ENCODE peak calls at places on chromosomes 7 and 10, in five cellular contexts. N is NB4, E is A549, G is IMR-90, F is H1. M is an unnamed sample.

GRCh38 chr7:105849122-105849855 is 27.1 kb downstream of the ATXN7L1 start:
- DNase-seq in N (peak; percentile 22), E (no peak), G (no peak), F (no peak), M (no peak)

GRCh38 chr7:45211066-45211465 is 53.5 kb downstream of the RAMP3 start:
- DNase-seq in N (no peak), E (no peak), G (no peak), F (no peak), M (no peak)

GRCh38 chr10:64762861-64763260 is 1241.7 kb downstream of the REEP3 start:
- DNase-seq in N (no peak), E (no peak), G (no peak), F (no peak), M (no peak)

GRCh38 chr7:22468609-22469008 is 31.4 kb downstream of the STEAP1B start:
- DNase-seq in N (no peak), E (no peak), G (no peak), F (no peak), M (no peak)

GRCh38 chr7:48680996-48681395 is 243.4 kb upstream of the CDC14C start:
- DNase-seq in N (no peak), E (no peak), G (no peak), F (no peak), M (no peak)

GRCh38 chr10:19828278-19829049 is 12.2 kb downstream of the PLXDC2 start:
- DNase-seq in N (no peak), E (no peak), G (no peak), F (no peak), M (no peak)

GRCh38 chr10:66202101-66202500 is 723.7 kb upstream of the LRRTM3 start:
- DNase-seq in N (no peak), E (no peak), G (no peak), F (no peak), M (no peak)

GRCh38 chr7:137871173-137871915 is 24.6 kb upstream of the DGKI start:
- DNase-seq in N (no peak), E (no peak), G (no peak), F (no peak), M (no peak)

GRCh38 chr7:17040701-17041100 is 158.9 kb upstream of the AGR3 start:
- DNase-seq in N (no peak), E (no peak), G (no peak), F (no peak), M (no peak)

GRCh38 chr10:110500515-110500905 is 2.8 kb downstream of the DUSP5 start:
- DNase-seq in N (no peak), E (no peak), G (peak; percentile 81), F (no peak), M (no peak)

GRCh38 chr7:2953588-2954407 is 89.9 kb downstream of the CARD11 start:
- DNase-seq in N (peak; percentile 41), E (no peak), G (no peak), F (no peak), M (no peak)

GRCh38 chr10:118045842-118046490 is 775 bp downstream of the RAB11FIP2 start:
- DNase-seq in N (peak; percentile 58), E (peak; percentile 16), G (peak; percentile 29), F (peak; percentile 75), M (peak; percentile 58)

GRCh38 chr10:16916496-16916895 is 99.3 kb upstream of the RSU1 start:
- DNase-seq in N (no peak), E (no peak), G (no peak), F (no peak), M (no peak)

GRCh38 chr10:110556993-110557601 is 10.4 kb upstream of the SMC3 start:
- DNase-seq in N (peak; percentile 77), E (peak; percentile 74), G (peak; percentile 62), F (peak; percentile 70), M (peak; percentile 60)

GRCh38 chr10:52540479-52540984 is 226.5 kb downstream of the DKK1 start:
- DNase-seq in N (no peak), E (no peak), G (no peak), F (no peak), M (no peak)

GRCh38 chr10:86169506-86170254 is 196.9 kb downstream of the GRID1 start:
- DNase-seq in N (peak; percentile 65), E (no peak), G (no peak), F (no peak), M (no peak)

GRCh38 chr7:99728615-99729014 is 6.4 kb downstream of the CYP3A7 start:
- DNase-seq in N (no peak), E (no peak), G (no peak), F (no peak), M (no peak)

GRCh38 chr7:99631311-99632109 is 14.8 kb downstream of the ZSCAN25 start:
- DNase-seq in N (peak; percentile 53), E (peak; percentile 48), G (peak; percentile 13), F (no peak), M (peak; percentile 61)

DNA sequence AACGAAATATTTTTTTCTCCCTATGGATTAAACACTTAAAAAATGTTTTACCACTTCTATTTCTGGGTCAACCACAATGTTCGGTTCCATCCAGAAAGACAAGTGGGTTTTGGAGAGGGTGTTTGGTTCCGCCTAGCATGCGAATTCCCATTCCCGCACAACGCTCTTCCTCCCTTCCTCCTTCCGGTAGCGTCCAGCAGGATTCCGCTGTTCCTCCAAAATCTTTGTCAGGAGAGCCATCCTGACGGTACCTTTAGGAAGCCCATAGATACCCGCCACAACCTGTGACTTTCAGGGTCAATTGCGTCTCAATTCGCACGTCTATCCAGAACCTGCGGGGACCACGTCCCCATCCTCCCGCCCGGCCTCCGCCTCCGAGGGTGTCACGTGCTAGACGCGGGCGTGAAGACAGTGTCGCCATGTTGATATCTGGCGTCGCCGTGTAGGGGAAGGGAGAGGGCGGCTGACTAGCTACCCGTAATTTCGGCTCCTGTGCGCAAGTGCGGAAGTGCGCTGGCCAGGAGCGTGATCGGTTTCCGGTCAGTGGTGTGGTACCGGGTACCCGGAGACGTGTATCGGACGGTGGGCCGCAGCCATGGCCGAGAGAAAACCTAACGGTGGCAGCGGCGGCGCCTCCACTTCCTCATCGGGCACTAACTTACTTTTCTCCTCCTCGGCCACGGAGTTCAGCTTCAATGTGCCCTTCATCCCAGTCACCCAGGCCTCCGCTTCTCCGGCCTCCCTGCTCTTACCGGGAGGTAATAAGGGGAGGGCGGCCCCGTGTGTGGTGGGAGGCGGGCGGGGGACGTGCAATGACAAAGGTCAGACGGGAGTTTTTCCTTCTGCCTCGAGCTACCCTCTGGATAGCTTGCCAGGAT is at the start of gene SEC23IP:
- DNase-seq in N (peak; percentile 97), E (peak; percentile 93), G (peak; percentile 97), F (peak; percentile 92), M (peak; percentile 98)
- TF ChIP-seq POLR2A in N (peak; percentile 92), E (peak; percentile 91), G (peak; percentile 93), F (peak; percentile 72), M (peak; percentile 7)

DNA sequence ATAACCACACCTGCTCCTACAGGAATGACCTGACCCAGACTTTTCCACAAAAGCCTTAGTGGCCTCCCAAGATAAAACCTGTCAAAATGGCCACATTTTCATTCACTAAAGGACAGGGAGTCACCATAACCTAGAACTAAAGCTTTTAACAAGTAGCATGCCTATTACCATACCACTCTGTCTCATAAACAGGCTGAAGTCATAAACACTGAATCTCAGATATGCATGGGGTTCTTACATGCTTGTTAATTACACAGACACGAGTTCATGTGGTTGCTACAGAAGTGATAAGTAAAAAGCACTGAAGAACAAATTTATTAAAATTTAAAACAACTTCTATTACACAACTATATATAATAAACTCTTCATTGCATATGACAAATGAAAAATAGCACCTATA is 56.0 kb downstream of the HIPK2 start:
- DNase-seq in N (no peak), E (no peak), G (no peak), F (no peak), M (no peak)
- H3K4me3 ChIP-seq in N (no peak overlapping the region), E (no peak overlapping the region), G (no peak overlapping the region), F (no peak overlapping the region), M (no peak overlapping the region)

DNA sequence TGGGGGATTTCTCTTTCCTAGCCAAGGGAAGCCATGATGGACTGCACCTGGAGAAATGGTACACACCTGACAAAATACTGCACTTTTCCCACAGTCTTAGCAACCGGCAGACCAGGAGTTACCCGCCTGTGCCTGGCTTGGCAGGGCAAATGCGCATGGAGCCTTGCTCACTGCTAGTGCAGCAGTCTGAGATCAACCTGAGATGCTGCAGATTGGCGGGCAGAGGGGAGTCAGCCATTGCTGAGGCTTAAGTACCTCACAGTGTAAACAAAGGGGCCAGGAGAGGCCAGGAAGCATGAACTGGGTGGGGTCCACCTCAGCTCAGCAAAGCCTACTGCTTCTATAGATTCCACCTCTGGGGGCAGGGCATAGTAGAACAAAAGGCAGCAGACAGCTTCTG is 49.4 kb downstream of the OR13A1 start:
- DNase-seq in N (no peak), E (no peak), G (no peak), F (no peak), M (no peak)
- TF ChIP-seq POLR2A in N (no peak), E (no peak), G (no peak), F (no peak), M (no peak)

GRCh38 chr7:64610997-64611396 is 48.1 kb upstream of the ZNF680 start:
- DNase-seq in N (no peak), E (no peak), G (no peak), F (no peak), M (no peak)

GRCh38 chr7:64612452-64612851 is 49.6 kb upstream of the ZNF680 start:
- DNase-seq in N (no peak), E (no peak), G (no peak), F (no peak), M (no peak)

GRCh38 chr7:64614812-64615211 is 51.1 kb upstream of the ZNF107 start:
- DNase-seq in N (no peak), E (no peak), G (no peak), F (no peak), M (no peak)

GRCh38 chr7:64613653-64614052 is 50.8 kb upstream of the ZNF680 start:
- DNase-seq in N (no peak), E (no peak), G (no peak), F (no peak), M (no peak)

DNA sequence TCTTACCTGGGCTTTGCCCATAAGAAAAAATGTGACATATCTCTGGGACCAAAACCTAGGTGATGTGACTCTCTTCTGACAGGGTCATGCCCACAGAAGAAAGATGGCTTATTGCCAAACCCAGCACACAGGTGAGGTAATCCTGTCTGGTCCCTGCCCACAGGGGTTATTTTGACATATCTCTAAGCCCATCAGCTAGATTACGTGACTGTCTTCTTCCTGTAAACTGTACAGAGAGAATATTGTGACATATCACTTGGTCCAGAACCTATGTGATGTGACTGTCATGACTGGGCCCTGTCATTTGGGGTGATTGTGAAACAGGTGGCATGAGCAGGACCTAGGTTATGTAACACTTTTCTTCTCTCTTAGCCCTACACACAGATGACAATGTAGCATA is 48.8 kb upstream of the ZNF680 start:
- DNase-seq in N (peak; percentile 33), E (no peak), G (no peak), F (no peak), M (no peak)
- H3K4me3 ChIP-seq in N (no peak overlapping the region), E (no peak overlapping the region), G (no peak overlapping the region), F (no peak overlapping the region), M (no peak overlapping the region)

DNA sequence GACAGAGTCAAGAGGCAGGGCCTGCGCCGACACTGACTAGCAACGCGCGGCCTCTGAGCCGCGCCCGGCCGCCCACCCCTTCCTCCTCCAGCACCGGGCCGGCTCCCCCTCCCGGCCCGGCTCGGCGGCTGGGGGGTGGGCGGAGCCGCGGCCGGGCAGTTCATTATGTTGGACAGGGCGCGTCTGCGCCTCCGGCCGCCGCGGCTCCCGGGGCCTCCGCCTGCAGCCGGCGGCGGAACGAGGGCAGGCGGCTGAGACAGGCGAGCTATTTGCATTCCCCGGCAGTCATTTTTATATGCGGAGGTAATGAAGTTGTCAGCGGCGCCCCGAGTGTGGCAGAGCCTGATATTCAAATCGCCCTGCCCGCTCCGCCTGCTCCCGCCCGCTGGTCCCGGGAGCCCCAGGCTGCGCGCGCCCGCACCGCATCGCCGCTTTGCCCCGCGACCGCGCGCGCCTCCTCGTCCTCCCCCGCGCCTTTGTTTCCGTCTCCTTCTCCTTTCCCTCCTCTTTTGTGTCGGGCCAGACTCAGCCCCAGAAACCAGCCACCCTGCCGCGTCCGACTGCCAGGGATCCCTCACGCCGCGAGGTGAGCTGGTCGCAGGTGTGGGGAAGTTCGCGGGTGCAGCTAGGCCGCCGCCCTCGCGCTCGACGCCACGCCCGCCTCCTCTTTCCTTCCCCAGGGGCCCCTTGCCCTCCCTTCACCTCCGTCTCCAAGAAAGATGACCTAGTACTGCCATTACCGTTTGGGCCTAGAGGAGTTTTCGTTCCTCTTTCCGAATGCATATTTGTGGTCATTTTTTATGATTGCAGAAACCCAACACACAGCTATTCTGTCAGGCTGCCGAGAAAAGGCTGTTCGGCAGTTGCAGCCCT is 107.0 kb downstream of the SNX10 start:
- DNase-seq in N (peak; percentile 95), E (peak; percentile 48), G (peak; percentile 18), F (peak; percentile 79), M (peak; percentile 73)
- TF ChIP-seq POLR2A in N (peak; percentile 49), E (no peak), G (no peak), F (no peak), M (no peak)

M was measured in testis.